ENCODE peak calls at places on chromosome 4, in four cellular contexts. J, Z, N and H are unnamed samples.

GRCh38 chr4:177147668-177148067 is 162.0 kb upstream of the NEIL3 start:
- DNase-seq in J (no peak), Z (no peak), N (no peak), H (no peak)

GRCh38 chr4:186201535-186202230 is 10.3 kb downstream of the CYP4V2 start:
- DNase-seq in J (peak), Z (peak), N (peak), H (peak)

GRCh38 chr4:56799291-56799823 is 22.1 kb downstream of the SPINK2 start:
- DNase-seq in J (no peak), Z (no peak), N (no peak), H (no peak)

GRCh38 chr4:81648576-81649272 is 177.0 kb upstream of the RASGEF1B start:
- DNase-seq in J (peak), Z (no peak), N (no peak), H (peak)

GRCh38 chr4:1784395-1784788 is 8.7 kb upstream of the FGFR3 start:
- DNase-seq in J (no peak), Z (no peak), N (no peak), H (no peak)

GRCh38 chr4:10343656-10344055 is 113.6 kb downstream of the ZNF518B start:
- DNase-seq in J (no peak), Z (peak), N (no peak), H (no peak)

GRCh38 chr4:94152466-94152865 is 55.2 kb upstream of the SMARCAD1 start:
- DNase-seq in J (no peak), Z (no peak), N (no peak), H (no peak)

GRCh38 chr4:151013944-151014343 is 1.1 kb downstream of the LRBA start:
- DNase-seq in J (no peak), Z (no peak), N (no peak), H (no peak)

GRCh38 chr4:139030614-139031235 is 15.1 kb downstream of the NOCT start:
- DNase-seq in J (peak), Z (peak), N (peak), H (peak)

GRCh38 chr4:104493071-104493831 is 1.4 kb downstream of the CXXC4 start:
- DNase-seq in J (peak), Z (no peak), N (no peak), H (no peak)

GRCh38 chr4:140078366-140078765 is 75.6 kb downstream of the MAML3 start:
- DNase-seq in J (no peak), Z (no peak), N (no peak), H (peak)

GRCh38 chr4:48635310-48635709 is 144.8 kb downstream of the FRYL start:
- DNase-seq in J (no peak), Z (peak), N (no peak), H (peak)

GRCh38 chr4:8136529-8136928 is 22.1 kb downstream of the ABLIM2 start:
- DNase-seq in J (no peak), Z (no peak), N (no peak), H (no peak)

GRCh38 chr4:52751349-52751911 is at the start of gene ERVMER34-1:
- DNase-seq in J (no peak), Z (peak), N (peak), H (peak)

GRCh38 chr4:108060164-108060563 is 70.5 kb downstream of the HADH start:
- DNase-seq in J (no peak), Z (peak), N (peak), H (peak)

GRCh38 chr4:140928880-140929279 is 172.7 kb upstream of the TBC1D9 start:
- DNase-seq in J (no peak), Z (peak), N (peak), H (no peak)

GRCh38 chr4:40197879-40198689 is 1.3 kb downstream of the RHOH start:
- DNase-seq in J (peak), Z (no peak), N (no peak), H (no peak)

GRCh38 chr4:40227284-40227683 is 30.5 kb downstream of the RHOH start:
- DNase-seq in J (peak), Z (no peak), N (no peak), H (no peak)

GRCh38 chr4:42709392-42710065 is 52.6 kb upstream of the ATP8A1 start:
- DNase-seq in J (no peak), Z (peak), N (no peak), H (peak)